ENCODE peak calls at places on chromosomes 12 and 14, in eight cellular contexts. D is keratinocyte, S is adipocyte, K is ELF-1, C is Right ventricle myocardium superior, J is iris pigment epithelial cell, V is GM06990, L is stromal cell of bone marrow. F is an unnamed sample.

GRCh38 chr14:73295198-73295796 is 58.0 kb downstream of the PAPLN start:
- DNase-seq in S (peak), D (no peak), C (no peak), V (no peak), J (peak), K (no peak), L (no peak), F (peak)

GRCh38 chr14:51023964-51024363 is 70.9 kb downstream of the TRIM9 start:
- DNase-seq in K (no peak), V (no peak), S (peak), L (no peak), D (no peak), J (no peak), C (no peak), F (peak)

GRCh38 chr12:40287369-40287975 is 62.7 kb downstream of the LRRK2 start:
- DNase-seq in J (no peak), V (no peak), L (no peak), D (no peak), C (no peak), K (no peak), S (no peak), F (no peak)

GRCh38 chr12:67327466-67327865 is 58.3 kb downstream of the CAND1 start:
- DNase-seq in S (no peak), C (no peak), J (no peak), L (no peak), D (no peak), V (no peak), K (no peak), F (no peak)

GRCh38 chr14:22422238-22422637 is 166.8 kb downstream of the DAD1 start:
- DNase-seq in C (no peak), S (no peak), V (no peak), L (no peak), K (no peak), D (no peak), J (no peak), F (no peak)

GRCh38 chr12:121549075-121549474 is 31.7 kb downstream of the KDM2B start:
- DNase-seq in S (no peak), C (no peak), L (no peak), V (no peak), K (no peak), J (no peak), D (no peak), F (no peak)

GRCh38 chr12:15001733-15002471 is 29.1 kb downstream of the PDE6H start:
- DNase-seq in D (no peak), J (peak), L (peak), C (peak), S (peak), V (no peak), K (peak), F (peak)

GRCh38 chr14:50804181-50804721 is 26.7 kb downstream of the NIN start:
- DNase-seq in J (peak), D (no peak), K (no peak), C (no peak), S (peak), L (peak), V (no peak), F (peak)

GRCh38 chr12:64528616-64529015 is 76.7 kb downstream of the TBK1 start:
- DNase-seq in S (no peak), J (no peak), K (peak), V (no peak), D (no peak), C (no peak), L (no peak), F (no peak)

GRCh38 chr14:67622675-67623074 is 3.0 kb downstream of the ARG2 start:
- DNase-seq in K (peak), D (peak), S (peak), J (peak), V (no peak), C (no peak), L (peak), F (peak)